ENCODE peak calls at places on chromosomes 11 and 22, in nine cellular contexts. U is kidney tubule cell; A is stimulated activated CD8-positive, alpha-beta memory T cell treated with anti-CD3 and anti-CD28 coated beads, Interleukin-15, amount 100 ng/mL, for 24 hours; O is SJSA1; S is H1; N is activated T-helper 1 cell treated with anti-CD3 and anti-CD28 coated beads, Interleukin-2, amount 50 U/mL, for 16 hours; B is stimulated activated CD4-positive, alpha-beta T cell treated with anti-CD3 and anti-CD28 coated beads, Interleukin-2, amount 100 ng/mL, for 24 hours; I is naive thymus-derived CD8-positive, alpha-beta T cell; T is cardiac fibroblast. W is an unnamed sample.

GRCh38 chr22:46055176-46055850 is 78.4 kb upstream of the WNT7B start:
- DNase-seq in U (no peak), A (no peak), O (peak), S (no peak), N (no peak), B (no peak), I (no peak), T (no peak), W (no peak)

GRCh38 chr22:49640366-49641095 is 187.1 kb downstream of the BRD1 start:
- DNase-seq in U (no peak), A (no peak), O (no peak), S (no peak), N (no peak), B (no peak), I (no peak), T (no peak), W (no peak)

GRCh38 chr11:97963528-97964331 is 1057.0 kb upstream of the CNTN5 start:
- DNase-seq in U (no peak), A (no peak), O (no peak), S (no peak), N (no peak), B (no peak), I (no peak), T (peak), W (no peak)

GRCh38 chr22:36360011-36360410 is 27.8 kb downstream of the MYH9 start:
- DNase-seq in U (peak), A (no peak), O (peak), S (no peak), N (no peak), B (no peak), I (no peak), T (no peak), W (no peak)

GRCh38 chr22:18970948-18971315 is 34.8 kb upstream of the PRODH start:
- DNase-seq in U (no peak), A (no peak), O (no peak), S (no peak), N (no peak), B (no peak), I (no peak), T (no peak), W (no peak)

GRCh38 chr11:60853469-60853950 is 2.2 kb downstream of the PTGDR2 start:
- DNase-seq in U (no peak), A (no peak), O (no peak), S (no peak), N (no peak), B (no peak), I (no peak), T (no peak), W (no peak)

GRCh38 chr11:69297926-69298777 is 4.2 kb downstream of the MYEOV start:
- DNase-seq in U (peak), A (no peak), O (peak), S (no peak), N (no peak), B (no peak), I (peak), T (peak), W (peak)

GRCh38 chr11:3655548-3655947 is 10.6 kb downstream of the ART1 start:
- DNase-seq in U (no peak), A (no peak), O (no peak), S (no peak), N (no peak), B (no peak), I (no peak), T (no peak), W (no peak)

GRCh38 chr11:39571081-39571480 is 1888.4 kb downstream of the LRRC4C start:
- DNase-seq in U (peak), A (no peak), O (no peak), S (no peak), N (no peak), B (no peak), I (no peak), T (no peak), W (no peak)

GRCh38 chr22:45102896-45103420 is 60.8 kb upstream of the NUP50 start:
- DNase-seq in U (no peak), A (no peak), O (no peak), S (no peak), N (no peak), B (no peak), I (no peak), T (no peak), W (no peak)

GRCh38 chr11:65058419-65059054 is at the start of gene NAALADL1:
- DNase-seq in U (no peak), A (no peak), O (no peak), S (no peak), N (no peak), B (no peak), I (no peak), T (no peak), W (no peak)

GRCh38 chr11:6319879-6320410 is 356 bp downstream of the CAVIN3 start:
- DNase-seq in U (peak), A (no peak), O (peak), S (no peak), N (no peak), B (peak), I (no peak), T (peak), W (peak)

GRCh38 chr11:125378596-125378995 is 117.5 kb downstream of the FEZ1 start:
- DNase-seq in U (no peak), A (no peak), O (no peak), S (no peak), N (no peak), B (no peak), I (no peak), T (no peak), W (no peak)

GRCh38 chr22:27435839-27436581 is 365.5 kb downstream of the MN1 start:
- DNase-seq in U (no peak), A (no peak), O (no peak), S (no peak), N (no peak), B (no peak), I (no peak), T (peak), W (no peak)

GRCh38 chr11:111718436-111719325 is 47.5 kb downstream of the PPP2R1B start:
- DNase-seq in U (peak), A (no peak), O (peak), S (no peak), N (no peak), B (no peak), I (no peak), T (peak), W (no peak)

GRCh38 chr11:13090228-13090708 is 81.2 kb downstream of the RASSF10 start:
- DNase-seq in U (no peak), A (no peak), O (no peak), S (no peak), N (no peak), B (no peak), I (no peak), T (no peak), W (no peak)

GRCh38 chr22:49550766-49551362 is 276.8 kb downstream of the BRD1 start:
- DNase-seq in U (no peak), A (no peak), O (no peak), S (no peak), N (no peak), B (no peak), I (no peak), T (no peak), W (no peak)

GRCh38 chr11:30451167-30451566 is 128.3 kb downstream of the ARL14EP start:
- DNase-seq in U (no peak), A (no peak), O (no peak), S (no peak), N (no peak), B (no peak), I (no peak), T (no peak), W (no peak)

GRCh38 chr11:71446942-71447688 is 1.1 kb downstream of the DHCR7 start:
- DNase-seq in U (peak), A (no peak), O (no peak), S (no peak), N (no peak), B (no peak), I (no peak), T (peak), W (no peak)

GRCh38 chr22:45538284-45538683 is 35.6 kb downstream of the FBLN1 start:
- DNase-seq in U (no peak), A (no peak), O (no peak), S (no peak), N (no peak), B (no peak), I (no peak), T (peak), W (no peak)

GRCh38 chr11:73095613-73096012 is 46.5 kb downstream of the FCHSD2 start:
- DNase-seq in U (no peak), A (no peak), O (no peak), S (no peak), N (no peak), B (no peak), I (no peak), T (peak), W (no peak)

W was measured in HS-27A.